ENCODE peak calls at places on chromosomes 2 and 18, in five cellular contexts. G, Y, P, U and K are unnamed samples.

GRCh38 chr18:79106084-79106483 is 36.9 kb downstream of the ATP9B start:
- DNase-seq in G (no peak), Y (no peak), P (no peak), U (no peak), K (no peak)

GRCh38 chr2:238101891-238102841 is 2.0 kb downstream of the ESPNL start:
- DNase-seq in G (no peak), Y (no peak), P (no peak), U (no peak), K (no peak)

GRCh38 chr2:37637122-37637875 is 34.1 kb downstream of the CDC42EP3 start:
- DNase-seq in G (no peak), Y (no peak), P (no peak), U (no peak), K (no peak)

GRCh38 chr18:67432806-67433205 is 83.7 kb downstream of the DSEL start:
- DNase-seq in G (no peak), Y (no peak), P (no peak), U (no peak), K (no peak)

GRCh38 chr2:240392084-240392947 is 43.1 kb upstream of the GPC1 start:
- DNase-seq in G (peak; percentile 62), Y (no peak), P (no peak), U (no peak), K (no peak)

GRCh38 chr2:127400897-127401756 is 13.4 kb upstream of the MAP3K2 start:
- DNase-seq in G (no peak), Y (peak; percentile 84), P (no peak), U (peak; percentile 12), K (peak; percentile 93)

GRCh38 chr2:78992807-78993517 is 32.5 kb upstream of the REG3G start:
- DNase-seq in G (no peak), Y (no peak), P (no peak), U (no peak), K (no peak)

GRCh38 chr2:6924918-6925194 is 7.6 kb downstream of the RNF144A start:
- DNase-seq in G (no peak), Y (no peak), P (no peak), U (no peak), K (no peak)

GRCh38 chr2:18171191-18172139 is 293.0 kb downstream of the KCNS3 start:
- DNase-seq in G (no peak), Y (no peak), P (no peak), U (no peak), K (peak; percentile 9)

GRCh38 chr18:495017-495416 is 5.5 kb downstream of the COLEC12 start:
- DNase-seq in G (no peak), Y (no peak), P (no peak), U (no peak), K (no peak)

GRCh38 chr18:44792456-44793080 is 111.9 kb downstream of the SETBP1 start:
- DNase-seq in G (peak; percentile 76), Y (no peak), P (peak; percentile 9), U (no peak), K (peak; percentile 2)

GRCh38 chr2:225117061-225117716 is 74.9 kb upstream of the DOCK10 start:
- DNase-seq in G (no peak), Y (peak; percentile 69), P (no peak), U (no peak), K (no peak)

DNA sequence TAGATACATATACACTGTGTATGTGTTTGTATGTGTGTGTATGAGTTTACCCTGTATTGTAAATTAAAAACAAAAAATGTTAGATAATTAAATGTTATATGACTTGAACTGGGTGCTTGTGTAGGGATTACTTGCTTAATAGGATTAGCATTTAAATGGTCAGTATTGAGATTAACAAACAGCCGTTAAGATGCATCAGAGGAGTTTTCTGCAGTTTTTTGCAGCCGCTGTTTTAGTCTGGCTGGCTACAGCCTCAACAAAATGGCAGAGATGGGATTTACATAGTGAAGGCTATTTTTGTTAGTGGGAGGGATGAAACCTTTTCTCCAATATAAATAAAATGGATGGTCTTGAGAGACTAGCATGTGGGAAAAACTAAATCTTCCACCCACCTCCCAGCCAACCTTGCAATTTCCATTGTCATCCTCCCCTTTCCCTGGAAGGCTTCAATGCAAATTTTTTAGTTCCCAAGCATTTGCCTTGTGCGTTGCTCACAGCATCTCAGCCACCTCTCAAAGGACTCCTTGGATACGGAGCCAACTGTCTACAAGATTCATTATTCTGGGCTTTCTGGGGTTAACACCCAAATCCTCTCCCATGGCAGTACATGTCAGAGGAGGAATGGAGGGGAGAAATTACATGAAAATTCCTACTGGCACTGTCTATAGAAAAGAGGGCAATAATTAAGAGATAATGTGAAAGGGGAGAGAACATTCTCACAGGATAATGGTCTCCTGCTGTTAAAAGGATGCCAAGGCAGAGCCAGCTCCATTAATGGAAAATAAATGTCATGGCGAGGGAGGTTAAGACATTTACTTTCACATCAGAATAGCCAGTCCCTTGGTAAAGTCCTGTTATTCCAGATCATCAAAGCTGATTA is 351.8 kb downstream of the CDH2 start:
- DNase-seq in G (no peak), Y (no peak), P (no peak), U (no peak), K (no peak)
- H3K27ac ChIP-seq in G (no peak overlapping the region), Y (no peak overlapping the region), P (no peak overlapping the region), U (no peak overlapping the region), K (no peak overlapping the region)

DNA sequence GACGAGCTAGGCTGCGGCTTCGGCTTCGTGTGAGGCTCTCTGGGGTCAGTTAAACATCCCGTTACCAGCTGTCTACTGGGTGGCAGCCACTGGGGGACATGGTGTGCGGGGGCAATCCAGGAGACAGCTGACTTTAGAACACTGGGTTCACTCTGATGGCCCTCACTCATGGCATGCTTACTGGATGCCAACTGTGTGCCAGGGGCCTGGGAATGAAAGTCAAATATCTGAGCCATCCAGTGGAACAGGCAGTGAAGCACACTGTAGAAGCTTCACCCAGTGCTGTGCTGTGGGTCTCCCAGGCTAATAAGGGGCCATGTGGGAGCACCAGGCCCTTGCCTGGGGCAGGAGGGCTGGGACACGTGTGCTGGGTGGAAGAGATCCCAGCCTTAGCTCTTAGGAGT is 48.3 kb downstream of the GLI2 start:
- DNase-seq in G (peak; percentile 60), Y (no peak), P (no peak), U (no peak), K (no peak)
- H3K4me1 ChIP-seq in G (peaks cover 74% of the 10 kb centered on the region), Y (peaks cover 7% of the 10 kb centered on the region), P (peaks cover 17% of the 10 kb centered on the region), U (peaks cover 8% of the 10 kb centered on the region), K (no peaks in the 10 kb centered on the region)

GRCh38 chr2:20615046-20615465 is 35.8 kb downstream of the HS1BP3 start:
- DNase-seq in G (no peak), Y (no peak), P (no peak), U (no peak), K (no peak)

GRCh38 chr2:20611844-20612356 is 39.0 kb downstream of the HS1BP3 start:
- DNase-seq in G (no peak), Y (no peak), P (no peak), U (no peak), K (no peak)

GRCh38 chr2:20612835-20613341 is 38.0 kb downstream of the HS1BP3 start:
- DNase-seq in G (no peak), Y (no peak), P (no peak), U (peak; percentile 69), K (no peak)

GRCh38 chr2:20614201-20615045 is 36.5 kb downstream of the HS1BP3 start:
- DNase-seq in G (no peak), Y (peak; percentile 35), P (no peak), U (no peak), K (no peak)

GRCh38 chr2:20613342-20613916 is 37.5 kb downstream of the HS1BP3 start:
- DNase-seq in G (no peak), Y (no peak), P (peak; percentile 24), U (no peak), K (no peak)
- H3K27ac ChIP-seq in G (no peak overlapping the region), Y (no peak overlapping the region), P (peak overlapping the region; percentile 98), U (peak overlapping the region; percentile 5), K (no peak overlapping the region)

DNA sequence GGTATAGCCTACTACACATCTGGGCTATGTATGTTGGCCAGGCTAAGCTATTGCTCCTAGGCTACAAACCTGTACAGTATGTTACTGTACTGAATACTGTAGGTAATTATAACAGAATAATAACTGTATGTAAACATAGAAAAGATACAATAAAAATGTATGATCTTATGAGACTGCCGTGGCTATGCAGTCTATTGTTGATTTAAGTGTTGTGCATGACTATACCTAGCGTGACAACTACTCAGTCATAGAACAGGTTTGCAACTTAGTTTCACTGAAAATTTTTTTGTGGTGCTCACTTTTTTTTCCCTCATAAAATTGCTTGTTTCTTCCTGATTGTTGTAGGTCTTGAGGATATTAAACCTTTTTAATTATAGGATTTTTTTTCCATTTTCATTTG is 25.9 kb downstream of the KCMF1 start:
- DNase-seq in G (no peak), Y (peak; percentile 82), P (no peak), U (no peak), K (no peak)
- H3K4me1 ChIP-seq in G (peaks cover 29% of the 10 kb centered on the region), Y (peaks cover 26% of the 10 kb centered on the region), P (peaks cover 27% of the 10 kb centered on the region), U (no peaks in the 10 kb centered on the region), K (peaks cover 3% of the 10 kb centered on the region)

GRCh38 chr2:68341583-68341982 is 21.8 kb upstream of the CNRIP1 start:
- DNase-seq in G (no peak), Y (no peak), P (no peak), U (no peak), K (no peak)

GRCh38 chr2:68344031-68344430 is 21.1 kb upstream of the PLEK start:
- DNase-seq in G (no peak), Y (peak; percentile 31), P (no peak), U (no peak), K (no peak)

GRCh38 chr2:68340631-68341329 is 21.0 kb upstream of the CNRIP1 start:
- DNase-seq in G (no peak), Y (no peak), P (no peak), U (no peak), K (no peak)

GRCh38 chr2:68345129-68345875 is 19.8 kb upstream of the PLEK start:
- DNase-seq in G (no peak), Y (no peak), P (no peak), U (no peak), K (no peak)

GRCh38 chr2:68342470-68342869 is 22.6 kb upstream of the PLEK start:
- DNase-seq in G (no peak), Y (no peak), P (no peak), U (no peak), K (no peak)
- H3K27ac ChIP-seq in G (no peak overlapping the region), Y (no peak overlapping the region), P (no peak overlapping the region), U (no peak overlapping the region), K (no peak overlapping the region)

DNA sequence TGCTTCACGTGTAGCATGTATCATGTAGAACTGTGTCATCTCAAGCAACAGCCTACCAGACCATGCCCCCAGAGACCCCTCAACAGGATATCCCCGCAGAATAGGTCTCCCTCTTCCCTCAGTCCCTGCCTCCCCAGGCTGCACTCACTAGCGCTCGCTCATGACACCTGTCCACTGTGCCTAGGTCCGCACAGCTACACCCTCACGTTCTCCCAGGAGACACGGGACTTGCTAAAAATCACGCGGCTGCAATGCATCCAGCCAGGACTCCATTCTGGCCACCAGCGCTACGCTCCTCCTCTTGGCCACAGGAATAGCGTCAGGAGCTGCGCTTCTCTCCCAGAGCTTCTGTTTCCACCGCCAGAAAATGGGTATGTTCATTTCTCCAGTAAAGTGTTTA is 2.5 kb downstream of the PXDN start:
- DNase-seq in G (peak; percentile 24), Y (no peak), P (peak; percentile 3), U (no peak), K (no peak)
- H3K4me1 ChIP-seq in G (peaks cover 73% of the 10 kb centered on the region), Y (peaks cover 58% of the 10 kb centered on the region), P (peaks cover 22% of the 10 kb centered on the region), U (peaks cover 25% of the 10 kb centered on the region), K (peaks cover 5% of the 10 kb centered on the region)

GRCh38 chr2:161113693-161114417 is 46.4 kb upstream of the TANK start:
- DNase-seq in G (no peak), Y (no peak), P (no peak), U (no peak), K (no peak)
- H3K27ac ChIP-seq in G (no peak overlapping the region), Y (no peak overlapping the region), P (no peak overlapping the region), U (no peak overlapping the region), K (no peak overlapping the region)